ENCODE peak calls at places on chromosomes 6 and 20, in four cellular contexts. F, N, H and G are unnamed samples.

GRCh38 chr20:37147250-37147649 is 31.9 kb upstream of the RPN2 start:
- DNase-seq in N (no peak), F (no peak), H (no peak), G (no peak)

GRCh38 chr6:16818992-16819626 is 57.8 kb upstream of the ATXN1 start:
- DNase-seq in H (no peak), F (no peak), N (no peak), G (no peak)

GRCh38 chr6:138124096-138124495 is 16.9 kb upstream of the PERP start:
- DNase-seq in N (no peak), F (no peak), H (no peak), G (no peak)

GRCh38 chr6:48084201-48084600 is 26.8 kb downstream of the PTCHD4 start:
- DNase-seq in H (no peak), F (no peak), N (no peak), G (no peak)

GRCh38 chr6:37054580-37054979 is 49.1 kb downstream of the FGD2 start:
- DNase-seq in H (no peak), N (no peak), F (no peak), G (no peak)

GRCh38 chr20:16528078-16528477 is 45.2 kb downstream of the KIF16B start:
- DNase-seq in F (no peak), H (peak; percentile 92), N (peak; percentile 85), G (peak; percentile 84)

GRCh38 chr20:14790771-14791517 is 453.5 kb upstream of the FLRT3 start:
- DNase-seq in H (peak; percentile 14), N (no peak), F (no peak), G (no peak)

GRCh38 chr20:10376271-10377075 is 57.5 kb downstream of the MKKS start:
- DNase-seq in N (no peak), F (no peak), H (peak; percentile 59), G (peak; percentile 38)

GRCh38 chr20:51635680-51636079 is 93.2 kb upstream of the NFATC2 start:
- DNase-seq in N (no peak), H (no peak), F (no peak), G (no peak)

GRCh38 chr6:150697515-150697914 is 97.8 kb downstream of the PLEKHG1 start:
- DNase-seq in H (no peak), F (peak; percentile 42), N (no peak), G (no peak)

GRCh38 chr6:36469946-36470345 is 27.1 kb downstream of the KCTD20 start:
- DNase-seq in F (no peak), N (no peak), H (no peak), G (no peak)

GRCh38 chr6:80742481-80742880 is 636.0 kb downstream of the BCKDHB start:
- DNase-seq in F (no peak), H (peak; percentile 19), N (no peak), G (no peak)

GRCh38 chr6:38131527-38131965 is 312.0 kb downstream of the ZFAND3 start:
- DNase-seq in N (no peak), F (no peak), H (peak; percentile 97), G (peak; percentile 41)

GRCh38 chr6:6591778-6592388 is 3.4 kb downstream of the LY86 start:
- DNase-seq in N (no peak), F (no peak), H (no peak), G (no peak)

GRCh38 chr20:48669946-48670630 is 157.7 kb downstream of the PREX1 start:
- DNase-seq in F (no peak), H (no peak), N (no peak), G (no peak)

GRCh38 chr6:101392561-101393230 is 812 bp upstream of the GRIK2 start:
- DNase-seq in H (no peak), N (no peak), F (no peak), G (no peak)

GRCh38 chr6:163948250-163948649 is 533.7 kb downstream of the QKI start:
- DNase-seq in F (no peak), H (no peak), N (no peak), G (no peak)

GRCh38 chr6:98833101-98834059 is 994 bp upstream of the POU3F2 start:
- DNase-seq in F (no peak), H (no peak), N (no peak), G (no peak)

GRCh38 chr6:144543006-144543871 is 258.1 kb downstream of the UTRN start:
- DNase-seq in N (no peak), F (no peak), H (peak; percentile 22), G (no peak)

GRCh38 chr6:126060400-126060799 is 74.1 kb downstream of the TRMT11 start:
- DNase-seq in H (no peak), N (no peak), F (no peak), G (no peak)

GRCh38 chr6:29887330-29887818 is 55.0 kb upstream of the HLA-A start:
- DNase-seq in H (peak; percentile 55), N (no peak), F (peak; percentile 36), G (no peak)

GRCh38 chr6:166849762-166850181 is 106.6 kb downstream of the RNASET2 start:
- DNase-seq in N (no peak), H (no peak), F (no peak), G (no peak)

GRCh38 chr6:128513878-128514277 is 6.5 kb downstream of the PTPRK start:
- DNase-seq in F (no peak), H (no peak), N (no peak), G (no peak)

GRCh38 chr6:37353761-37354525 is at the start of gene RNF8:
- DNase-seq in N (peak; percentile 26), H (peak; percentile 80), F (peak; percentile 93), G (peak; percentile 54)

GRCh38 chr6:131740161-131740560 is 29.3 kb upstream of the CTAGE9 start:
- DNase-seq in F (no peak), H (no peak), N (no peak), G (no peak)

GRCh38 chr6:139600919-139601470 is 226.5 kb upstream of the CITED2 start:
- DNase-seq in H (no peak), F (no peak), N (no peak), G (no peak)

GRCh38 chr20:32457476-32457986 is 99.4 kb downstream of the ASXL1 start:
- DNase-seq in N (no peak), F (peak; percentile 62), H (peak; percentile 46), G (peak; percentile 58)

GRCh38 chr6:79115557-79115956 is 37.5 kb upstream of the PHIP start:
- DNase-seq in N (no peak), H (no peak), F (no peak), G (no peak)

GRCh38 chr6:79111549-79111948 is 33.5 kb upstream of the PHIP start:
- DNase-seq in N (no peak), H (no peak), F (no peak), G (no peak)
- TF ChIP-seq CTCF in N (no peak), H (no peak), F (no peak), G (no peak)

GRCh38 chr20:63024573-63025392 is 18.0 kb upstream of the BHLHE23 start:
- DNase-seq in N (no peak), F (peak; percentile 8), H (no peak), G (no peak)
- H3K27me3 ChIP-seq in N (peaks cover 81% of the 10 kb centered on the region), F (peaks cover 98% of the 10 kb centered on the region), H (peaks cover 31% of the 10 kb centered on the region), G (peaks cover 85% of the 10 kb centered on the region)

GRCh38 chr6:130147151-130147550 is 75.6 kb downstream of the SAMD3 start:
- DNase-seq in N (no peak), F (no peak), H (no peak), G (no peak)
- TF ChIP-seq CTCF in N (no peak), F (no peak), H (no peak), G (no peak)

GRCh38 chr6:83188501-83188900 is 4.6 kb downstream of the PGM3 start:
- DNase-seq in F (no peak), H (no peak), N (no peak), G (no peak)
- H3K27me3 ChIP-seq in F (no peaks in the 10 kb centered on the region), H (no peaks in the 10 kb centered on the region), N (no peaks in the 10 kb centered on the region), G (no peaks in the 10 kb centered on the region)